ENCODE peak calls at places on chromosomes 4 and X, in four cellular contexts. One of them, this sample, is unnamed.

GRCh38 chrX:95797344-95797743 is 887.3 kb upstream of the DIAPH2 start:
- DNase-seq in HepG2: no peak
- DNase-seq in K562: no peak
- DNase-seq in A549: no peak
- DNase-seq in this sample: no peak

GRCh38 chr4:23614284-23614892 is 275.5 kb downstream of the PPARGC1A start:
- DNase-seq in HepG2: peak
- DNase-seq in K562: peak
- DNase-seq in A549: peak
- DNase-seq in this sample: no peak

GRCh38 chr4:6802050-6802449 is 19.5 kb downstream of the KIAA0232 start:
- DNase-seq in HepG2: no peak
- DNase-seq in K562: no peak
- DNase-seq in A549: no peak
- DNase-seq in this sample: no peak

GRCh38 chrX:119753639-119754257 is 4.6 kb upstream of the SOWAHD start:
- DNase-seq in HepG2: peak
- DNase-seq in K562: peak
- DNase-seq in A549: peak
- DNase-seq in this sample: no peak

GRCh38 chr4:95181446-95182306 is 367.1 kb downstream of the UNC5C start:
- DNase-seq in HepG2: no peak
- DNase-seq in K562: peak
- DNase-seq in A549: no peak
- DNase-seq in this sample: no peak

GRCh38 chrX:98897191-98897590 is 1512.9 kb downstream of the PCDH19 start:
- DNase-seq in HepG2: no peak
- DNase-seq in K562: no peak
- DNase-seq in A549: no peak
- DNase-seq in this sample: no peak

GRCh38 chrX:68462653-68463052 is 29.4 kb upstream of the OPHN1 start:
- DNase-seq in HepG2: no peak
- DNase-seq in K562: peak
- DNase-seq in A549: peak
- DNase-seq in this sample: no peak

GRCh38 chr4:101885574-101885973 is 95.0 kb downstream of the BANK1 start:
- DNase-seq in HepG2: peak
- DNase-seq in K562: no peak
- DNase-seq in A549: peak
- DNase-seq in this sample: no peak

GRCh38 chrX:68985135-68985725 is 156.4 kb downstream of the EFNB1 start:
- DNase-seq in HepG2: no peak
- DNase-seq in K562: no peak
- DNase-seq in A549: no peak
- DNase-seq in this sample: no peak

GRCh38 chr4:113541933-113542332 is 219.6 kb downstream of the CAMK2D start:
- DNase-seq in HepG2: no peak
- DNase-seq in K562: no peak
- DNase-seq in A549: no peak
- DNase-seq in this sample: no peak

GRCh38 chr4:8773124-8773931 is 98.3 kb downstream of the HMX1 start:
- DNase-seq in HepG2: no peak
- DNase-seq in K562: no peak
- DNase-seq in A549: no peak
- DNase-seq in this sample: no peak

GRCh38 chr4:128232719-128233118 is 54.9 kb downstream of the PGRMC2 start:
- DNase-seq in HepG2: no peak
- DNase-seq in K562: no peak
- DNase-seq in A549: no peak
- DNase-seq in this sample: no peak

GRCh38 chrX:97740044-97740443 is 856.3 kb downstream of the RPA4 start:
- DNase-seq in HepG2: no peak
- DNase-seq in K562: no peak
- DNase-seq in A549: no peak
- DNase-seq in this sample: no peak

GRCh38 chr4:7374571-7374970 is 60.2 kb downstream of the PSAPL1 start:
- DNase-seq in HepG2: no peak
- DNase-seq in K562: no peak
- DNase-seq in A549: no peak
- DNase-seq in this sample: no peak

GRCh38 chrX:47484885-47485284 is 1.9 kb upstream of the ZNF41 start:
- DNase-seq in HepG2: no peak
- DNase-seq in K562: no peak
- DNase-seq in A549: no peak
- DNase-seq in this sample: no peak

GRCh38 chr4:188372856-188373255 is 233.6 kb downstream of the TRIML1 start:
- DNase-seq in HepG2: peak
- DNase-seq in K562: no peak
- DNase-seq in A549: peak
- DNase-seq in this sample: no peak

GRCh38 chrX:109889289-109890006 is 113.5 kb upstream of the TMEM164 start:
- DNase-seq in HepG2: peak
- DNase-seq in K562: no peak
- DNase-seq in A549: no peak
- DNase-seq in this sample: peak

GRCh38 chrX:85084770-85085393 is 81.2 kb downstream of the APOOL start:
- DNase-seq in HepG2: peak
- DNase-seq in K562: peak
- DNase-seq in A549: peak
- DNase-seq in this sample: peak

GRCh38 chr4:135371137-135371536 is 1169.5 kb upstream of the PABPC4L start:
- DNase-seq in HepG2: peak
- DNase-seq in K562: no peak
- DNase-seq in A549: no peak
- DNase-seq in this sample: no peak

GRCh38 chrX:9207142-9207541 is 173.2 kb upstream of the FAM9B start:
- DNase-seq in HepG2: no peak
- DNase-seq in K562: no peak
- DNase-seq in A549: no peak
- DNase-seq in this sample: no peak

GRCh38 chr4:86818845-86819244 is 30.3 kb downstream of the SLC10A6 start:
- DNase-seq in HepG2: peak
- DNase-seq in K562: no peak
- DNase-seq in A549: peak
- DNase-seq in this sample: no peak

GRCh38 chrX:107683124-107683895 is 55.0 kb downstream of the PRPS1 start:
- DNase-seq in HepG2: no peak
- DNase-seq in K562: no peak
- DNase-seq in A549: no peak
- DNase-seq in this sample: no peak
- TF ChIP-seq POLR2AphosphoS2 in HepG2: no peak
- TF ChIP-seq POLR2AphosphoS2 in K562: no peak
- TF ChIP-seq POLR2AphosphoS2 in A549: no peak
- TF ChIP-seq POLR2AphosphoS2 in this sample: no peak

DNA sequence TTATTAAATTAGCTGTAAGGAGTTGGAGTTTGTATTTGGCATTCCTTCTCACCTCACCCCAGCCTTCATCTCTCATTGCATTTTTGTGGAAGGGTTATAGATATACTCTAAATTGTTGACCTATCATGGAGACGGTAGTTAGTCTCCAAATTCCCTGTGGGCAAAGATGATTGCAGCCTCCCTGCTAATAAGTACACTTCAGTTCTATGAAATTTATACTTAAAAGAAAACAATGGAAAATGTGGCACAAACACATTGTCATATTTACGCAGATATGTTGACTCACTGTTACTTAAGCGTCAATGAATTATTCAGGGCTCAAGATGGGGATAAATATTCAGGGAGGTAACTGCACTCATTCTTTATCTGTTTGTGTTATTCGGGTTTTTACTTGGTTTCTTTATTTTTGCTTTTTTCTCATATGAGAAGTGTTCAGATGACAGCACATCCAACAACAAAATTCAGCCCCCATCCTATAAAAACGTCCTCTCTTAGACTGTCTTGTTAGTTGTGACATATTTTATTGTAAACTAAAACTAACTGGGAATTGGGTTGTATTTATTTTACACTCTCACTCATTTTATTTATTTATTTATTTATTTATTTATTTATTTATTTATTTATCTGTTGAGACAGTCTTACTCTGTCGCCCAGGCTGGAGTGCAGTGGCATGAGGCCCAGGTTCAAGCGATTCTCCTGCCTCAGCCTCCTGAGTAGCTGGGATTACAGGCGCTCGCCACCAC is 44.2 kb downstream of the PALLD start:
- DNase-seq in HepG2: no peak
- DNase-seq in K562: no peak
- DNase-seq in A549: peak
- DNase-seq in this sample: no peak
- TF ChIP-seq KDM1A in HepG2: no peak
- TF ChIP-seq KDM1A in K562: no peak
- TF ChIP-seq KDM1A in A549: no peak
- TF ChIP-seq KDM1A in this sample: no peak

DNA sequence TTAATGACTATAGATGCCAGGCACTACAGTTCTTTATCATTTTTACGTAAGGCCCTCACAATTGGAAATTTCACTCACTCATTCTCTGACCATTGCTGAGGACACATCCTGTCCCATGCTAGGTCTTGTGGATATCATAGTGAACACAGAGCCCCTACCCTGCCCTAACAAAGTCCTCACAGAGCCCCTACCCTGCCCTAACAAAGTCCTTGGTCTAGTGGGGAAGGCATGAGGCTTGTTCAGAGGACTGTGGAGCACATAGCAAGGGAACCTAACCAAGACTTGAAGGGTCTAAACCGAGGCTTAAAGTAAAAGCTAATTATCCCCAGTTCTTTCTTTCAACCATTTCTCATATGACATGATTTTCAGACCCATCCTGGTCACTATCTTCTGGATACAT is 77.2 kb downstream of the GPC3 start:
- DNase-seq in HepG2: no peak
- DNase-seq in K562: no peak
- DNase-seq in A549: no peak
- DNase-seq in this sample: no peak
- TF ChIP-seq POLR2AphosphoS2 in HepG2: no peak
- TF ChIP-seq POLR2AphosphoS2 in K562: no peak
- TF ChIP-seq POLR2AphosphoS2 in A549: no peak
- TF ChIP-seq POLR2AphosphoS2 in this sample: no peak

GRCh38 chr4:66604192-66604591 is 933.9 kb upstream of the EPHA5 start:
- DNase-seq in HepG2: no peak
- DNase-seq in K562: no peak
- DNase-seq in A549: no peak
- DNase-seq in this sample: no peak

GRCh38 chr4:66606215-66606614 is 935.9 kb upstream of the EPHA5 start:
- DNase-seq in HepG2: no peak
- DNase-seq in K562: no peak
- DNase-seq in A549: no peak
- DNase-seq in this sample: no peak

GRCh38 chr4:66613591-66613990 is 931.7 kb downstream of the CENPC start:
- DNase-seq in HepG2: no peak
- DNase-seq in K562: no peak
- DNase-seq in A549: no peak
- DNase-seq in this sample: no peak

GRCh38 chr4:66606908-66607307 is 936.6 kb upstream of the EPHA5 start:
- DNase-seq in HepG2: no peak
- DNase-seq in K562: no peak
- DNase-seq in A549: no peak
- DNase-seq in this sample: no peak

DNA sequence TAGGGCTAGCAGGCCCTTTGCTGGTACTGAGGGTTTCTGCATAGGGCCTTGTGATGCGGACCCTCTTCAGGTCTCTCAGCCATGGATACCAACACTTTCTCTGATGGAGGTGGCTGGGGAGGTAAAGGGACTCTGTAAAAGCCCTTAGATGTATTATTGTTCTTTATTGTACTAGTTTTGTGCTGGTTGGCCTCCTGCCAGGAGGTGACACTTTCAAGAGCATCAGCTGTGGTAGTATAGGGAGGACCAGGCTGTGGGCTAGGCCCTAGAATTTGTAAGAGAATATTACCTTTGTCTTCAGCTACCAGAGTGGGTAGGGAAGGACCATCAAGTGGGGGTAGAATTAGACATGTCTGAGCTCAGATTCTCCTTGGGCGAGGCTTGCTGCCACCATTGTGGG is 936.3 kb downstream of the CENPC start:
- DNase-seq in HepG2: no peak
- DNase-seq in K562: no peak
- DNase-seq in A549: no peak
- DNase-seq in this sample: no peak
- TF ChIP-seq KDM1A in HepG2: no peak
- TF ChIP-seq KDM1A in K562: no peak
- TF ChIP-seq KDM1A in A549: no peak
- TF ChIP-seq KDM1A in this sample: no peak